ENCODE peak calls at places on chromosomes 3 and 15, in seven cellular contexts. S is brain microvascular endothelial cell, N is mesenchymal stem cell, Q is OCI-LY7, O is transverse colon, H is foreskin fibroblast, R is kidney epithelial cell. T is an unnamed sample.

GRCh38 chr3:32508731-32509130 is 6.1 kb upstream of the CMTM6 start:
- DNase-seq in S (no peak), N (no peak), Q (no peak), O (peak; percentile 57), H (peak; percentile 90), R (no peak), T (no peak)

GRCh38 chr3:116057403-116058006 is 387.8 kb downstream of the LSAMP start:
- DNase-seq in S (no peak), N (no peak), Q (no peak), O (no peak), H (peak; percentile 17), R (peak; percentile 64), T (no peak)

GRCh38 chr3:5809811-5810210 is 622.3 kb downstream of the EDEM1 start:
- DNase-seq in S (no peak), N (no peak), Q (no peak), O (no peak), H (no peak), R (no peak), T (no peak)

GRCh38 chr3:47780727-47781325 is 867 bp downstream of the SMARCC1 start:
- DNase-seq in S (no peak), N (peak; percentile 64), Q (no peak), O (no peak), H (peak; percentile 38), R (no peak), T (no peak)

GRCh38 chr3:122415104-122415744 is 638 bp downstream of the WDR5B start:
- DNase-seq in S (peak; percentile 58), N (peak; percentile 73), Q (peak; percentile 77), O (peak; percentile 54), H (peak; percentile 60), R (peak; percentile 39), T (no peak)

GRCh38 chr3:100982710-100983109 is 10.5 kb downstream of the ABI3BP start:
- DNase-seq in S (peak; percentile 5), N (no peak), Q (no peak), O (peak; percentile 17), H (peak; percentile 60), R (no peak), T (no peak)

GRCh38 chr3:134306334-134306733 is 55.7 kb upstream of the RYK start:
- DNase-seq in S (no peak), N (no peak), Q (no peak), O (no peak), H (no peak), R (no peak), T (peak; percentile 92)

GRCh38 chr3:150603090-150603887 is at the start of gene SELENOT:
- DNase-seq in S (peak; percentile 94), N (peak; percentile 96), Q (peak; percentile 95), O (peak; percentile 95), H (peak; percentile 98), R (peak; percentile 85), T (peak; percentile 98)

GRCh38 chr3:184015381-184016019 is 2.2 kb downstream of the ABCC5 start:
- DNase-seq in S (no peak), N (peak; percentile 57), Q (no peak), O (peak; percentile 60), H (no peak), R (no peak), T (no peak)

GRCh38 chr3:175075269-175075668 is 216.1 kb downstream of the NAALADL2 start:
- DNase-seq in S (no peak), N (peak; percentile 23), Q (no peak), O (no peak), H (peak; percentile 43), R (no peak), T (no peak)

GRCh38 chr3:191065183-191065805 is 133.7 kb upstream of the OSTN start:
- DNase-seq in S (no peak), N (peak; percentile 23), Q (no peak), O (no peak), H (peak; percentile 49), R (no peak), T (no peak)

GRCh38 chr15:42138411-42138810 is 18.0 kb downstream of the PLA2G4F start:
- DNase-seq in S (no peak), N (no peak), Q (no peak), O (no peak), H (no peak), R (no peak), T (no peak)

GRCh38 chr15:38758001-38758400 is 193.4 kb upstream of the RASGRP1 start:
- DNase-seq in S (peak; percentile 70), N (peak; percentile 6), Q (no peak), O (no peak), H (peak; percentile 81), R (peak; percentile 35), T (no peak)

GRCh38 chr3:30747771-30748281 is 141.4 kb downstream of the TGFBR2 start:
- DNase-seq in S (peak; percentile 80), N (peak; percentile 74), Q (peak; percentile 37), O (no peak), H (peak; percentile 69), R (peak; percentile 9), T (no peak)

DNA sequence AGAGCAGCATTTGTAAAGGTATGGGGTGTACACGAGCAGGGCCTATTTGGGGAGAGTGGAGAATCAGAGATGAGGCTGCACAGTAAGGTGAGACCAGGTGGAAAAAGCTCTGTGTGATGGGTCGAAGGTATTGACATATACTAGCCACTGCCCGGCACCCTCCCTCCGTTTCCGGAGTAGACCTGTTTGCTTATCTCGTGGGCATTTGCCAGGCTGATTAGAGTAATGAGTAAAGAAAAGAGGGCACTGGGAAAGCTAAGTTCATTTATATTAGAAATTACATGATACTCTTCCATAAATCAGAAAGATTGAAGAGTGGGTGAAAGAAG is 46.2 kb upstream of the ATG7 start:
- DNase-seq in S (no peak), N (no peak), Q (no peak), O (peak; percentile 71), H (no peak), R (no peak), T (no peak)
- H3K4me3 ChIP-seq in S (peak overlapping the region; percentile 53), N (no peak overlapping the region), Q (no peak overlapping the region), O (peak overlapping the region; percentile 39), H (peak overlapping the region; percentile 22), R (peak overlapping the region; percentile 29), T (peak overlapping the region; percentile 12)

GRCh38 chr15:90266485-90266884 is 1.0 kb downstream of the NGRN start:
- DNase-seq in S (peak; percentile 41), N (peak; percentile 35), Q (peak; percentile 20), O (peak; percentile 34), H (peak; percentile 56), R (no peak), T (no peak)
- H3K4me3 ChIP-seq in S (peak overlapping the region; percentile 78), N (peak overlapping the region; percentile 47), Q (peak overlapping the region; percentile 74), O (peak overlapping the region; percentile 69), H (peak overlapping the region; percentile 60), R (peak overlapping the region; percentile 71), T (peak overlapping the region; percentile 85)

GRCh38 chr3:37130984-37131975 is 43.1 kb downstream of the LRRFIP2 start:
- DNase-seq in S (no peak), N (no peak), Q (no peak), O (no peak), H (no peak), R (no peak), T (no peak)
- H3K4me3 ChIP-seq in S (no peak overlapping the region), N (no peak overlapping the region), Q (no peak overlapping the region), O (no peak overlapping the region), H (no peak overlapping the region), R (no peak overlapping the region), T (no peak overlapping the region)

DNA sequence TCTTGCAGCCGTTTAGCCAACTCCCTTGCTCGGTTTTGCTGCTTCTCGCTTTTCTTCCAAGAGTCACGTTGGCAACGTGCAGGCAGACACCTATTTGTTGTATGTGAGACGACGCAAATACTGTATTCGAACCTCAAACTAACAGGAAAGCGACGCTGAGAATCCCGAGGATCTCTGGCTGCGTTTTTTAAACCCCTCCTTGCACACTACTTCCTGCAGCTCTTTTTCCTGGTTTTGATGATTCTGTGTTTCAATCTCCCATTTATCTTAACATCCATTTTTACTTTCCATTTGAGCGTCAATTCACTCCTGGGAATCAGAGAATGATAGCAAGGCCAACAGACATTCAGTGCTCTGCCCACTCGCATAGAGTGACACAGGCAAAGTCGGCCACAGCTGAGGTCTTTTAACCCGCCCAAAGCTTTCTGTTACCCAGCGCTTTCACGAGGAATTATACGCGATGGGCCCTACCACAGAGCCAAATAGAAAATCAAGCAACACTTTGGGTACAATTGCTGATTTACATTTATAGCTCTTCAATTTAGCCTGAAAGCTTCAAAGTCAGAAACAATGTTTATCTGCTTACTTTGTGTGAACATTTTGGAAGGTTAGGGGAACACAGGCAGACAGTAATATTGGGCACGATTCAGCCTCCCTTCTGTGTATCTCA is 1.6 kb upstream of the ANXA2 start:
- DNase-seq in S (no peak), N (no peak), Q (no peak), O (no peak), H (no peak), R (no peak), T (no peak)
- H3K4me3 ChIP-seq in S (peak overlapping the region; percentile 47), N (no peak overlapping the region), Q (no peak overlapping the region), O (peak overlapping the region; percentile 94), H (peak overlapping the region; percentile 79), R (no peak overlapping the region), T (peak overlapping the region; percentile 86)

GRCh38 chr15:82677720-82678323 is 30.7 kb upstream of the CPEB1 start:
- DNase-seq in S (no peak), N (no peak), Q (no peak), O (no peak), H (no peak), R (no peak), T (no peak)

GRCh38 chr15:82680200-82681102 is 29.2 kb downstream of the AP3B2 start:
- DNase-seq in S (no peak), N (no peak), Q (peak; percentile 65), O (peak; percentile 72), H (no peak), R (no peak), T (no peak)

GRCh38 chr15:82674873-82675272 is 27.7 kb upstream of the CPEB1 start:
- DNase-seq in S (no peak), N (no peak), Q (no peak), O (no peak), H (no peak), R (no peak), T (no peak)

GRCh38 chr15:82681371-82681770 is 28.3 kb downstream of the AP3B2 start:
- DNase-seq in S (no peak), N (no peak), Q (no peak), O (no peak), H (no peak), R (no peak), T (no peak)

GRCh38 chr15:82679626-82680199 is 30.0 kb downstream of the AP3B2 start:
- DNase-seq in S (no peak), N (no peak), Q (no peak), O (no peak), H (no peak), R (no peak), T (no peak)
- H3K4me3 ChIP-seq in S (no peak overlapping the region), N (no peak overlapping the region), Q (no peak overlapping the region), O (peak overlapping the region; percentile 57), H (no peak overlapping the region), R (peak overlapping the region; percentile 25), T (peak overlapping the region; percentile 30)

GRCh38 chr3:149333518-149333859 is at the start of gene TM4SF18:
- DNase-seq in S (no peak), N (no peak), Q (no peak), O (no peak), H (peak; percentile 40), R (no peak), T (no peak)
- H3K4me3 ChIP-seq in S (no peak within 1 kb of the TSS), N (no peak within 1 kb of the TSS), Q (no peak within 1 kb of the TSS), O (no peak within 1 kb of the TSS), H (no peak within 1 kb of the TSS), R (no peak within 1 kb of the TSS), T (peak within 1 kb of the TSS; percentile 18)

GRCh38 chr15:65981837-65982696 is 112.8 kb downstream of the RAB11A start:
- DNase-seq in S (no peak), N (no peak), Q (peak; percentile 75), O (peak; percentile 65), H (peak; percentile 6), R (no peak), T (no peak)
- H3K4me3 ChIP-seq in S (no peak overlapping the region), N (no peak overlapping the region), Q (peak overlapping the region; percentile 71), O (peak overlapping the region; percentile 15), H (no peak overlapping the region), R (peak overlapping the region; percentile 26), T (peak overlapping the region; percentile 36)

GRCh38 chr3:138915503-138916498 is 31.1 kb downstream of the FOXL2 start:
- DNase-seq in S (peak; percentile 83), N (peak; percentile 87), Q (peak; percentile 93), O (peak; percentile 93), H (peak; percentile 97), R (peak; percentile 53), T (peak; percentile 97)
- H3K4me3 ChIP-seq in S (peak overlapping the region; percentile 84), N (peak overlapping the region; percentile 62), Q (peak overlapping the region; percentile 71), O (peak overlapping the region; percentile 86), H (peak overlapping the region; percentile 83), R (peak overlapping the region; percentile 67), T (peak overlapping the region; percentile 61)

T was measured in esophagus muscularis mucosa.